ENCODE peak calls at places on chromosomes 3 and 15, in seven cellular contexts. One of them, this sample, is unnamed.

GRCh38 chr3:45984331-45985312 is 11.0 kb downstream of the FYCO1 start:
- DNase-seq in head of caudate nucleus: no peak
- DNase-seq in posterior vena cava: no peak
- DNase-seq in NAMALWA: no peak
- DNase-seq in GM19239: no peak
- DNase-seq in A549: no peak
- DNase-seq in endothelial cell: no peak
- DNase-seq in this sample: peak

GRCh38 chr3:158775001-158775400 is 26.9 kb upstream of the MFSD1 start:
- DNase-seq in head of caudate nucleus: no peak
- DNase-seq in posterior vena cava: no peak
- DNase-seq in NAMALWA: no peak
- DNase-seq in GM19239: no peak
- DNase-seq in A549: no peak
- DNase-seq in endothelial cell: no peak
- DNase-seq in this sample: no peak

GRCh38 chr3:112770907-112771306 is 75.8 kb downstream of the CD200R1L start:
- DNase-seq in head of caudate nucleus: no peak
- DNase-seq in posterior vena cava: no peak
- DNase-seq in NAMALWA: no peak
- DNase-seq in GM19239: no peak
- DNase-seq in A549: no peak
- DNase-seq in endothelial cell: no peak
- DNase-seq in this sample: no peak

GRCh38 chr15:62569460-62570404 is 404.6 kb upstream of the C2CD4B start:
- DNase-seq in head of caudate nucleus: no peak
- DNase-seq in posterior vena cava: peak
- DNase-seq in NAMALWA: no peak
- DNase-seq in GM19239: no peak
- DNase-seq in A549: peak
- DNase-seq in endothelial cell: no peak
- DNase-seq in this sample: peak

GRCh38 chr3:14587733-14588360 is 47.7 kb upstream of the GRIP2 start:
- DNase-seq in head of caudate nucleus: no peak
- DNase-seq in posterior vena cava: no peak
- DNase-seq in NAMALWA: no peak
- DNase-seq in GM19239: no peak
- DNase-seq in A549: peak
- DNase-seq in endothelial cell: no peak
- DNase-seq in this sample: no peak

GRCh38 chr3:9732080-9732752 is 681 bp downstream of the BRPF1 start:
- DNase-seq in head of caudate nucleus: no peak
- DNase-seq in posterior vena cava: peak
- DNase-seq in NAMALWA: peak
- DNase-seq in GM19239: no peak
- DNase-seq in A549: no peak
- DNase-seq in endothelial cell: peak
- DNase-seq in this sample: no peak

GRCh38 chr15:60376677-60377095 is 21.1 kb downstream of the ANXA2 start:
- DNase-seq in head of caudate nucleus: no peak
- DNase-seq in posterior vena cava: no peak
- DNase-seq in NAMALWA: no peak
- DNase-seq in GM19239: no peak
- DNase-seq in A549: peak
- DNase-seq in endothelial cell: no peak
- DNase-seq in this sample: no peak

GRCh38 chr3:124802702-124803101 is 72.5 kb downstream of the UMPS start:
- DNase-seq in head of caudate nucleus: peak
- DNase-seq in posterior vena cava: no peak
- DNase-seq in NAMALWA: no peak
- DNase-seq in GM19239: no peak
- DNase-seq in A549: no peak
- DNase-seq in endothelial cell: no peak
- DNase-seq in this sample: no peak